ENCODE peak calls at places on chromosomes 11 and 22, in six cellular contexts. W is HFF-Myc, Z is fibroblast of mammary gland, N is right cardiac atrium, L is right lobe of liver, U is AG09309. R is an unnamed sample.

GRCh38 chr11:73233211-73233610 is 15.1 kb downstream of the P2RY2 start:
- DNase-seq in W (no peak), Z (no peak), N (no peak), L (no peak), U (no peak), R (no peak)

GRCh38 chr22:46795845-46796565 is 33.6 kb downstream of the TBC1D22A start:
- DNase-seq in W (no peak), Z (no peak), N (no peak), L (no peak), U (no peak), R (no peak)

GRCh38 chr11:129999407-129999806 is 3.2 kb downstream of the PRDM10 start:
- DNase-seq in W (no peak), Z (no peak), N (no peak), L (no peak), U (no peak), R (no peak)

GRCh38 chr22:31550871-31551370 is 54.6 kb downstream of the SFI1 start:
- DNase-seq in W (no peak), Z (no peak), N (no peak), L (no peak), U (no peak), R (no peak)

GRCh38 chr11:69832561-69833413 is 13.6 kb upstream of the FGF3 start:
- DNase-seq in W (no peak), Z (no peak), N (no peak), L (no peak), U (no peak), R (no peak)

GRCh38 chr11:6401439-6401838 is 11.2 kb downstream of the SMPD1 start:
- DNase-seq in W (no peak), Z (no peak), N (no peak), L (no peak), U (no peak), R (no peak)

GRCh38 chr11:128496684-128497056 is 90.7 kb downstream of the ETS1 start:
- DNase-seq in W (no peak), Z (no peak), N (no peak), L (no peak), U (no peak), R (no peak)

GRCh38 chr22:32788884-32789624 is 12.5 kb upstream of the TIMP3 start:
- DNase-seq in W (no peak), Z (no peak), N (peak; percentile 70), L (no peak), U (no peak), R (no peak)

GRCh38 chr22:33920927-33921575 is 775 bp upstream of the LARGE1 start:
- DNase-seq in W (peak; percentile 78), Z (peak; percentile 90), N (peak; percentile 100), L (peak; percentile 99), U (peak; percentile 82), R (no peak)

GRCh38 chr11:47004595-47005033 is 68.1 kb downstream of the CSTPP1 start:
- DNase-seq in W (peak; percentile 96), Z (peak; percentile 99), N (peak; percentile 82), L (peak; percentile 68), U (peak; percentile 92), R (peak; percentile 79)

GRCh38 chr11:77193915-77194830 is 66.1 kb downstream of the MYO7A start:
- DNase-seq in W (no peak), Z (no peak), N (peak; percentile 48), L (peak; percentile 12), U (no peak), R (no peak)

GRCh38 chr11:19931768-19932369 is 219.2 kb downstream of the NAV2 start:
- DNase-seq in W (no peak), Z (no peak), N (no peak), L (no peak), U (no peak), R (no peak)

GRCh38 chr11:6570691-6571427 is 32.6 kb downstream of the RRP8 start:
- DNase-seq in W (no peak), Z (no peak), N (peak; percentile 69), L (no peak), U (no peak), R (no peak)

GRCh38 chr22:50701428-50702154 is 29.0 kb downstream of the SHANK3 start:
- DNase-seq in W (no peak), Z (no peak), N (no peak), L (peak; percentile 11), U (no peak), R (no peak)

GRCh38 chr22:43310311-43310710 is 32.9 kb downstream of the SCUBE1 start:
- DNase-seq in W (no peak), Z (no peak), N (no peak), L (no peak), U (no peak), R (no peak)

GRCh38 chr11:44016546-44017442 is 31.0 kb upstream of the ACCSL start:
- DNase-seq in W (no peak), Z (peak; percentile 44), N (no peak), L (no peak), U (no peak), R (no peak)

GRCh38 chr22:39170825-39171622 is 18.5 kb upstream of the CBX7 start:
- DNase-seq in W (no peak), Z (peak; percentile 55), N (peak; percentile 94), L (peak; percentile 87), U (no peak), R (no peak)

GRCh38 chr11:19751055-19751454 is 38.4 kb downstream of the NAV2 start:
- DNase-seq in W (no peak), Z (no peak), N (no peak), L (no peak), U (no peak), R (no peak)

GRCh38 chr11:77821349-77821851 is 456 bp downstream of the AAMDC start:
- DNase-seq in W (no peak), Z (peak; percentile 39), N (peak; percentile 60), L (peak; percentile 31), U (no peak), R (no peak)

GRCh38 chr11:6502382-6502781 is 5.3 kb downstream of the DNHD1 start:
- DNase-seq in W (no peak), Z (no peak), N (no peak), L (no peak), U (no peak), R (no peak)

GRCh38 chr11:114162719-114163123 is 103.2 kb downstream of the ZBTB16 start:
- DNase-seq in W (peak; percentile 95), Z (peak; percentile 100), N (peak; percentile 91), L (peak; percentile 74), U (peak; percentile 94), R (peak; percentile 97)

GRCh38 chr11:116963813-116964212 is 126.4 kb upstream of the APOA1 start:
- DNase-seq in W (no peak), Z (peak; percentile 25), N (no peak), L (no peak), U (no peak), R (no peak)
- H3K4me3 ChIP-seq in W (no peak overlapping the region), Z (no peak overlapping the region), N (no peak overlapping the region), L (no peak overlapping the region), U (no peak overlapping the region), R (no peak overlapping the region)

GRCh38 chr11:59426361-59427067 is at the start of gene OR5A2:
- DNase-seq in W (no peak), Z (no peak), N (no peak), L (no peak), U (no peak), R (no peak)
- H3K4me3 ChIP-seq in W (no peak within 1 kb of the TSS), Z (no peak within 1 kb of the TSS), N (no peak within 1 kb of the TSS), L (no peak within 1 kb of the TSS), U (no peak within 1 kb of the TSS), R (no peak within 1 kb of the TSS)

GRCh38 chr11:704799-705645 is 1.0 kb upstream of the EPS8L2 start:
- DNase-seq in W (no peak), Z (no peak), N (peak; percentile 54), L (peak; percentile 93), U (no peak), R (no peak)
- H3K4me3 ChIP-seq in W (peak overlapping the region; percentile 56), Z (peak overlapping the region; percentile 25), N (no peak overlapping the region), L (peak overlapping the region; percentile 86), U (peak overlapping the region; percentile 85), R (peak overlapping the region; percentile 67)

GRCh38 chr22:38088723-38089473 is 4.9 kb upstream of the SLC16A8 start:
- DNase-seq in W (no peak), Z (peak; percentile 36), N (peak; percentile 73), L (no peak), U (no peak), R (no peak)
- H3K4me3 ChIP-seq in W (peak overlapping the region; percentile 9), Z (peak overlapping the region; percentile 29), N (peak overlapping the region; percentile 30), L (no peak overlapping the region), U (peak overlapping the region; percentile 45), R (no peak overlapping the region)

GRCh38 chr11:64754919-64755662 is 4.7 kb downstream of the PYGM start:
- DNase-seq in W (no peak), Z (no peak), N (peak; percentile 45), L (no peak), U (no peak), R (no peak)
- H3K4me3 ChIP-seq in W (no peak overlapping the region), Z (no peak overlapping the region), N (no peak overlapping the region), L (no peak overlapping the region), U (no peak overlapping the region), R (no peak overlapping the region)

GRCh38 chr22:28112548-28113043 is 193.5 kb upstream of the PITPNB start:
- DNase-seq in W (peak; percentile 43), Z (peak; percentile 60), N (no peak), L (no peak), U (peak; percentile 20), R (peak; percentile 31)
- H3K4me3 ChIP-seq in W (no peak overlapping the region), Z (no peak overlapping the region), N (no peak overlapping the region), L (no peak overlapping the region), U (no peak overlapping the region), R (no peak overlapping the region)

GRCh38 chr11:67613960-67614715 is 7.4 kb downstream of the NDUFV1 start:
- DNase-seq in W (no peak), Z (peak; percentile 24), N (peak; percentile 87), L (peak; percentile 59), U (no peak), R (no peak)
- H3K4me3 ChIP-seq in W (no peak overlapping the region), Z (peak overlapping the region; percentile 29), N (no peak overlapping the region), L (peak overlapping the region; percentile 5), U (peak overlapping the region; percentile 27), R (peak overlapping the region; percentile 42)

GRCh38 chr11:1486054-1486825 is at the start of gene MOB2:
- DNase-seq in W (no peak), Z (no peak), N (peak; percentile 86), L (peak; percentile 42), U (no peak), R (no peak)
- H3K4me3 ChIP-seq in W (no peak within 1 kb of the TSS), Z (no peak within 1 kb of the TSS), N (no peak within 1 kb of the TSS), L (no peak within 1 kb of the TSS), U (no peak within 1 kb of the TSS), R (no peak within 1 kb of the TSS)

R was measured in epithelial cell of proximal tubule.